ENCODE peak calls at places on chromosomes 3 and 15, in eight cellular contexts. D, G, L, C, Z, R, P and I are unnamed samples.
A peak's percentile ranks its signal among the peaks of the same experiment; 100 is the strongest.

GRCh38 chr3:59121346-59122144 is 71.7 kb upstream of the CFAP20DC start:
- DNase-seq in D (no peak), G (no peak), L (no peak), C (no peak), Z (no peak), R (no peak), P (no peak), I (no peak)

GRCh38 chr3:107806021-107806420 is 283.3 kb downstream of the BBX start:
- DNase-seq in D (no peak), G (no peak), L (no peak), C (no peak), Z (no peak), R (no peak), P (no peak), I (no peak)

GRCh38 chr3:196968233-196969000 is at the start of gene PIGZ:
- DNase-seq in D (no peak), G (peak; percentile 70), L (peak; percentile 59), C (no peak), Z (peak; percentile 56), R (no peak), P (peak; percentile 47), I (peak; percentile 71)

GRCh38 chr3:13335503-13335902 is 84.6 kb downstream of the NUP210 start:
- DNase-seq in D (no peak), G (no peak), L (no peak), C (no peak), Z (no peak), R (no peak), P (no peak), I (no peak)

GRCh38 chr3:19749448-19750017 is 184.5 kb downstream of the EFHB start:
- DNase-seq in D (no peak), G (no peak), L (no peak), C (no peak), Z (no peak), R (no peak), P (no peak), I (no peak)

GRCh38 chr15:37095993-37096877 is 4.1 kb downstream of the MEIS2 start:
- DNase-seq in D (no peak), G (no peak), L (no peak), C (no peak), Z (no peak), R (peak; percentile 17), P (no peak), I (no peak)

GRCh38 chr3:138389841-138390581 is 41.6 kb downstream of the MRAS start:
- DNase-seq in D (no peak), G (no peak), L (no peak), C (peak; percentile 79), Z (no peak), R (peak; percentile 99), P (no peak), I (peak; percentile 86)

GRCh38 chr3:115623414-115623868 is at the start of gene GAP43:
- DNase-seq in D (no peak), G (no peak), L (no peak), C (no peak), Z (peak; percentile 36), R (peak; percentile 54), P (no peak), I (peak; percentile 33)

GRCh38 chr3:148790841-148791240 is 36.8 kb upstream of the CPB1 start:
- DNase-seq in D (no peak), G (no peak), L (no peak), C (no peak), Z (no peak), R (no peak), P (no peak), I (no peak)

GRCh38 chr3:196141866-196142673 is 60.2 kb upstream of the TFRC start:
- DNase-seq in D (no peak), G (no peak), L (no peak), C (no peak), Z (no peak), R (no peak), P (no peak), I (no peak)

GRCh38 chr3:2510746-2511145 is 412.1 kb downstream of the CNTN4 start:
- DNase-seq in D (no peak), G (no peak), L (no peak), C (no peak), Z (no peak), R (no peak), P (no peak), I (no peak)

GRCh38 chr3:27628029-27628750 is 93.9 kb downstream of the EOMES start:
- DNase-seq in D (peak; percentile 3), G (no peak), L (no peak), C (no peak), Z (no peak), R (no peak), P (peak; percentile 34), I (no peak)

GRCh38 chr3:187136936-187137335 is 2.4 kb downstream of the RPL39L start:
- DNase-seq in D (no peak), G (no peak), L (no peak), C (peak; percentile 47), Z (no peak), R (no peak), P (no peak), I (no peak)

GRCh38 chr15:47903369-47903768 is 186.1 kb downstream of the SEMA6D start:
- DNase-seq in D (no peak), G (no peak), L (no peak), C (no peak), Z (no peak), R (no peak), P (no peak), I (no peak)

GRCh38 chr15:101071651-101072050 is 152.5 kb downstream of the LRRK1 start:
- DNase-seq in D (no peak), G (no peak), L (no peak), C (no peak), Z (no peak), R (no peak), P (no peak), I (no peak)

GRCh38 chr3:64880926-64881325 is 193.1 kb upstream of the ADAMTS9 start:
- DNase-seq in D (no peak), G (no peak), L (no peak), C (no peak), Z (no peak), R (no peak), P (no peak), I (no peak)

GRCh38 chr3:170585937-170586310 is at the start of gene SLC7A14:
- DNase-seq in D (no peak), G (no peak), L (no peak), C (no peak), Z (peak; percentile 62), R (no peak), P (no peak), I (no peak)

GRCh38 chr3:32544894-32545293 is 25.8 kb downstream of the DYNC1LI1 start:
- DNase-seq in D (no peak), G (no peak), L (no peak), C (no peak), Z (no peak), R (no peak), P (peak; percentile 8), I (no peak)

GRCh38 chr3:178443634-178444033 is 92.6 kb upstream of the KCNMB2 start:
- DNase-seq in D (no peak), G (no peak), L (no peak), C (no peak), Z (no peak), R (peak; percentile 38), P (no peak), I (no peak)